ENCODE peak calls at places on chromosomes 11 and 22, in seven cellular contexts. One of them, this sample, is unnamed. For H3K4me1, the result is how much of the 10 kb centered on the place peaks cover.

GRCh38 chr11:132307309-132308020 is 937.0 kb downstream of the NTM start:
- DNase-seq in body of pancreas: no peak
- DNase-seq in sigmoid colon: no peak
- DNase-seq in spleen: no peak
- DNase-seq in testis: no peak
- DNase-seq in tibial nerve: no peak
- DNase-seq in stomach: no peak
- DNase-seq in this sample: no peak

GRCh38 chr11:68693484-68693882 is 9.1 kb downstream of the GAL start:
- DNase-seq in sigmoid colon: peak
- DNase-seq in testis: no peak
- DNase-seq in body of pancreas: no peak
- DNase-seq in spleen: no peak
- DNase-seq in stomach: no peak
- DNase-seq in tibial nerve: no peak
- DNase-seq in this sample: no peak

GRCh38 chr22:36238348-36239149 is 778 bp downstream of the APOL2 start:
- DNase-seq in body of pancreas: peak
- DNase-seq in testis: peak
- DNase-seq in spleen: peak
- DNase-seq in sigmoid colon: no peak
- DNase-seq in stomach: no peak
- DNase-seq in tibial nerve: no peak
- DNase-seq in this sample: peak

GRCh38 chr11:27116684-27117083 is 76.1 kb downstream of the BBOX1 start:
- DNase-seq in spleen: no peak
- DNase-seq in body of pancreas: no peak
- DNase-seq in tibial nerve: no peak
- DNase-seq in sigmoid colon: no peak
- DNase-seq in stomach: no peak
- DNase-seq in testis: no peak
- DNase-seq in this sample: no peak

GRCh38 chr22:49400136-49400865 is 427.4 kb downstream of the BRD1 start:
- DNase-seq in testis: no peak
- DNase-seq in body of pancreas: no peak
- DNase-seq in sigmoid colon: peak
- DNase-seq in tibial nerve: no peak
- DNase-seq in stomach: peak
- DNase-seq in spleen: peak
- DNase-seq in this sample: no peak

GRCh38 chr11:17839973-17840611 is 105.5 kb downstream of the KCNC1 start:
- DNase-seq in testis: no peak
- DNase-seq in spleen: no peak
- DNase-seq in sigmoid colon: no peak
- DNase-seq in tibial nerve: no peak
- DNase-seq in body of pancreas: no peak
- DNase-seq in stomach: no peak
- DNase-seq in this sample: no peak

GRCh38 chr11:75583710-75584658 is 21.9 kb downstream of the SERPINH1 start:
- DNase-seq in stomach: peak
- DNase-seq in spleen: peak
- DNase-seq in sigmoid colon: peak
- DNase-seq in tibial nerve: peak
- DNase-seq in body of pancreas: peak
- DNase-seq in testis: peak
- DNase-seq in this sample: peak

GRCh38 chr11:126159719-126160344 is 51.6 kb downstream of the RPUSD4 start:
- DNase-seq in sigmoid colon: no peak
- DNase-seq in stomach: no peak
- DNase-seq in tibial nerve: no peak
- DNase-seq in body of pancreas: no peak
- DNase-seq in spleen: peak
- DNase-seq in testis: no peak
- DNase-seq in this sample: no peak

GRCh38 chr11:72228229-72228843 is 3.8 kb downstream of the INPPL1 start:
- DNase-seq in stomach: peak
- DNase-seq in testis: peak
- DNase-seq in sigmoid colon: no peak
- DNase-seq in spleen: peak
- DNase-seq in body of pancreas: no peak
- DNase-seq in tibial nerve: no peak
- DNase-seq in this sample: no peak

GRCh38 chr11:88359529-88359928 is 22.0 kb upstream of the CTSC start:
- DNase-seq in tibial nerve: no peak
- DNase-seq in stomach: no peak
- DNase-seq in spleen: no peak
- DNase-seq in sigmoid colon: no peak
- DNase-seq in testis: no peak
- DNase-seq in body of pancreas: no peak
- DNase-seq in this sample: no peak

GRCh38 chr11:127996825-127997224 is 590.5 kb downstream of the ETS1 start:
- DNase-seq in stomach: no peak
- DNase-seq in tibial nerve: no peak
- DNase-seq in body of pancreas: no peak
- DNase-seq in spleen: no peak
- DNase-seq in sigmoid colon: no peak
- DNase-seq in testis: no peak
- DNase-seq in this sample: no peak

GRCh38 chr11:118914178-118914918 is 11.4 kb downstream of the BCL9L start:
- DNase-seq in stomach: no peak
- DNase-seq in testis: peak
- DNase-seq in tibial nerve: no peak
- DNase-seq in spleen: peak
- DNase-seq in sigmoid colon: no peak
- DNase-seq in body of pancreas: peak
- DNase-seq in this sample: peak

GRCh38 chr11:68870470-68870869 is 28.8 kb upstream of the CPT1A start:
- DNase-seq in sigmoid colon: no peak
- DNase-seq in body of pancreas: no peak
- DNase-seq in testis: no peak
- DNase-seq in spleen: peak
- DNase-seq in stomach: no peak
- DNase-seq in tibial nerve: no peak
- DNase-seq in this sample: no peak

DNA sequence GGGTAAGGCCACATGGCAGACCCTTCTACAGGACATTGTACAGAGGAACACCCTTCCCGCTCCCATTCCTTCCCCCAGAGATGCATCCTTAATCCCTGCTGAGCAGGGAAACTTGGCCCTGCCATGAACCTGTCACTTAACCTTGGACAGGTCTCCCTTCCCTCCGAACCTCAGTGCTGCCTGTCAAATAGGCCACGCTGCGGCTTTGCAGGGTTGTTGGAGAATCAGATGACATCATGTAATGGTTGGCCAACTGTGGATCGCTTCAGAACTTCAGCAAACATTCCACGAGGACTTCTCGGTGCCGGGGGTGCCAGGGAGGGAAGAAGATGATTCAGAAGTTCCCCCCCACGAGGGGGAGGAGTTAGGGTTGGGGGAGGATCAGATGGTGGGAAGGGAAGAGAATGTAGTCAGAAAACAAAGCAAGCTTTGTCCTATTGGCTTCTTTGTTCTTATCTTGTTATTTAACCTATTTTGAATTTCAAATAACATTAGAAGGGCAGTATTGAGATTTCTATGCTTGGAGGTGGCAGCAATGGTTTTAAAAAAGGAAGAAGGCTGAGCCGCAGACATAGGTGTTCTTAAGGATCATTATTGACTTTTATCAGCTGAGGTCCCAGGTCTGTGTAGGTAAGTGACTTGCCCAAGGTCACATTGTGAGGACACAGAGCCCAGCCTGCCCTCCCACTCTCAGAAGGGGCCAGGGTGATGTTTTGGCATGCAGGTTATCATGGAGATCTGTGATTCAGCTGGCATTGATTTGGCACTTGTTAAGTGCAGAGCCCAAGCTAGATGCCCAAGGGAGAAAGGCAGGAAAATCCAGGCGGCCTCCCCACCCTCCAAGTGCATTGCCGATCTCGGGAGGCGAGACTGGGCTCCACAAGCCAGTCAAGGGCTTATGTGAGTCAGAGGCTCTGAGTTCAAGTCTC is 3.1 kb downstream of the CDC42EP1 start:
- DNase-seq in testis: peak
- DNase-seq in tibial nerve: peak
- DNase-seq in stomach: peak
- DNase-seq in sigmoid colon: peak
- DNase-seq in spleen: no peak
- DNase-seq in body of pancreas: peak
- DNase-seq in this sample: peak
- TF ChIP-seq POLR2A in testis: no peak
- TF ChIP-seq POLR2A in tibial nerve: no peak
- TF ChIP-seq POLR2A in stomach: no peak
- TF ChIP-seq POLR2A in sigmoid colon: no peak
- TF ChIP-seq POLR2A in spleen: no peak
- TF ChIP-seq POLR2A in body of pancreas: peak
- TF ChIP-seq POLR2A in this sample: no peak

GRCh38 chr11:67445515-67445914 is 2.2 kb upstream of the CORO1B start:
- DNase-seq in tibial nerve: no peak
- DNase-seq in sigmoid colon: no peak
- DNase-seq in spleen: no peak
- DNase-seq in body of pancreas: no peak
- DNase-seq in testis: no peak
- DNase-seq in stomach: no peak
- DNase-seq in this sample: no peak
- H3K4me1 ChIP-seq in tibial nerve: under half
- H3K4me1 ChIP-seq in sigmoid colon: under half
- H3K4me1 ChIP-seq in spleen: half or more
- H3K4me1 ChIP-seq in body of pancreas: under half
- H3K4me1 ChIP-seq in testis: under half
- H3K4me1 ChIP-seq in stomach: under half
- H3K4me1 ChIP-seq in this sample: under half

GRCh38 chr11:65295571-65296338 is 18.9 kb upstream of the CDC42EP2 start:
- DNase-seq in sigmoid colon: no peak
- DNase-seq in tibial nerve: no peak
- DNase-seq in testis: no peak
- DNase-seq in body of pancreas: no peak
- DNase-seq in stomach: no peak
- DNase-seq in spleen: peak
- DNase-seq in this sample: no peak
- H3K27ac ChIP-seq in sigmoid colon: peak
- H3K27ac ChIP-seq in tibial nerve: peak
- H3K27ac ChIP-seq in testis: peak
- H3K27ac ChIP-seq in body of pancreas: no peak
- H3K27ac ChIP-seq in stomach: no peak
- H3K27ac ChIP-seq in spleen: peak
- H3K27ac ChIP-seq in this sample: peak

GRCh38 chr11:4388221-4388620 is 5.3 kb downstream of the TRIM21 start:
- DNase-seq in testis: no peak
- DNase-seq in spleen: no peak
- DNase-seq in tibial nerve: no peak
- DNase-seq in stomach: no peak
- DNase-seq in body of pancreas: no peak
- DNase-seq in sigmoid colon: no peak
- DNase-seq in this sample: no peak

GRCh38 chr11:4393209-4394196 is at the start of gene TRIM21:
- DNase-seq in sigmoid colon: peak
- DNase-seq in testis: peak
- DNase-seq in spleen: peak
- DNase-seq in body of pancreas: peak
- DNase-seq in stomach: peak
- DNase-seq in tibial nerve: peak
- DNase-seq in this sample: peak
- TF ChIP-seq POLR2A in sigmoid colon: no peak
- TF ChIP-seq POLR2A in testis: no peak
- TF ChIP-seq POLR2A in spleen: no peak
- TF ChIP-seq POLR2A in body of pancreas: no peak
- TF ChIP-seq POLR2A in stomach: no peak
- TF ChIP-seq POLR2A in tibial nerve: peak
- TF ChIP-seq POLR2A in this sample: peak

GRCh38 chr11:8060801-8061554 is 20.0 kb upstream of the TUB start:
- DNase-seq in spleen: peak
- DNase-seq in body of pancreas: peak
- DNase-seq in sigmoid colon: peak
- DNase-seq in stomach: peak
- DNase-seq in tibial nerve: no peak
- DNase-seq in testis: no peak
- DNase-seq in this sample: no peak

GRCh38 chr11:8065031-8065430 is 16.0 kb upstream of the TUB start:
- DNase-seq in stomach: no peak
- DNase-seq in tibial nerve: no peak
- DNase-seq in spleen: no peak
- DNase-seq in sigmoid colon: no peak
- DNase-seq in testis: no peak
- DNase-seq in body of pancreas: no peak
- DNase-seq in this sample: no peak

GRCh38 chr11:8062781-8063257 is 18.2 kb upstream of the TUB start:
- DNase-seq in body of pancreas: no peak
- DNase-seq in tibial nerve: no peak
- DNase-seq in spleen: peak
- DNase-seq in sigmoid colon: no peak
- DNase-seq in stomach: peak
- DNase-seq in testis: no peak
- DNase-seq in this sample: no peak

GRCh38 chr11:8061555-8062428 is 19.2 kb upstream of the TUB start:
- DNase-seq in testis: no peak
- DNase-seq in spleen: peak
- DNase-seq in tibial nerve: no peak
- DNase-seq in body of pancreas: no peak
- DNase-seq in sigmoid colon: peak
- DNase-seq in stomach: peak
- DNase-seq in this sample: no peak

DNA sequence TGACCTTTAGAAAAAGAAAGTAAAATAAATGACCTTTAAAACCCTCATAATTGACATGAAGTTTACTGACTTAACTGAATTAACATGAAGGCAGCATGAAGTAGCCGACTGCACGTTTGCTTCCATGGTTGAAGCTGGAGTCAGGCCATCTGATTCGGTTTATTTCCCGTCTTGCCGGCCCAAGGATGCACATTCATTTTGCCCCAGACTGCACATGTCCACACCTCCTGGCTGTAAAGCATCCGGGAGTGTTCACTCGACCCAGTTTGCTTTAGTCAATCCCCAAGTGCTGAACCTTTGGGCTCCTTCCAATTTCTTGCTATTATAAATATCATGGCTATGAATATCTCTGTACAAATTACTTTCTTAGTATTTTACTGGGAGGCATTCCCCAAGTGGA is 17.7 kb upstream of the TUB start:
- DNase-seq in stomach: peak
- DNase-seq in body of pancreas: peak
- DNase-seq in testis: peak
- DNase-seq in spleen: no peak
- DNase-seq in sigmoid colon: peak
- DNase-seq in tibial nerve: no peak
- DNase-seq in this sample: peak
- H3K4me1 ChIP-seq in stomach: under half
- H3K4me1 ChIP-seq in body of pancreas: under half
- H3K4me1 ChIP-seq in testis: under half
- H3K4me1 ChIP-seq in spleen: under half
- H3K4me1 ChIP-seq in sigmoid colon: half or more
- H3K4me1 ChIP-seq in tibial nerve: under half
- H3K4me1 ChIP-seq in this sample: under half

DNA sequence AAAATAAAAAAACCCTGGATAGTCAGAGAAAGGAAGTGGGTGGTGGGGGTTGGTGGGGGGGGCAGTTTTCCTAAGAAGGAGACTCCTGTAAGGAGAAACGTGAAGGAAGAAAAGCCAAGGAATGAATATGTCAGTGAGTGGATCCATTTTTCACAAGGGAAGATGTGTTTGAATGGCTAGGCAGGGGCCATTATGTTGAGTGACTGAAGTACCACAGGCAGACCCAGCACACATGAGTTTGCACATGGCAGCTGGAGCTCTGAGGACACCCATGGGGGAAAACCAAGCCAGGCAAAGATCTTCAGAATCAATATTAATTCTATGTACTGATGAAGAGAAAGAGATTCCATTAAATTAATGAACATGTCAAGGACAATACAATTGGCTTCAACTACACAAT is 67.6 kb downstream of the CD44 start:
- DNase-seq in body of pancreas: no peak
- DNase-seq in spleen: no peak
- DNase-seq in testis: no peak
- DNase-seq in sigmoid colon: no peak
- DNase-seq in stomach: no peak
- DNase-seq in tibial nerve: no peak
- DNase-seq in this sample: no peak
- H3K27ac ChIP-seq in body of pancreas: no peak
- H3K27ac ChIP-seq in spleen: no peak
- H3K27ac ChIP-seq in testis: no peak
- H3K27ac ChIP-seq in sigmoid colon: no peak
- H3K27ac ChIP-seq in stomach: no peak
- H3K27ac ChIP-seq in tibial nerve: no peak
- H3K27ac ChIP-seq in this sample: no peak